ENCODE peak calls at places on chromosome 10, in nine cellular contexts. J is CD4-positive, CD25-positive, alpha-beta regulatory T cell; I is IMR-90; L is SJSA1; T is tibial nerve; S is ascending aorta; Y is keratinocyte; C is prostate gland; H is body of pancreas. Q is an unnamed sample.
A peak's percentile ranks its signal among the peaks of the same experiment; 100 is the strongest.

GRCh38 chr10:4301296-4301695 is 516.3 kb upstream of the KLF6 start:
- DNase-seq in Y (no peak), T (no peak), I (no peak), H (no peak), S (no peak), C (no peak), J (no peak), L (no peak), Q (no peak)

GRCh38 chr10:77501152-77501845 is 136.3 kb downstream of the KCNMA1 start:
- DNase-seq in Y (peak; percentile 55), L (peak; percentile 93), S (no peak), H (no peak), J (no peak), T (no peak), I (peak; percentile 93), C (no peak), Q (no peak)

GRCh38 chr10:61024801-61025201 is 80.8 kb upstream of the RHOBTB1 start:
- DNase-seq in T (no peak), Y (no peak), L (no peak), J (no peak), C (no peak), H (no peak), I (peak; percentile 16), S (no peak), Q (no peak)

GRCh38 chr10:34830527-34830926 is 15.4 kb upstream of the PARD3 start:
- DNase-seq in T (no peak), I (no peak), Y (no peak), H (no peak), J (no peak), C (no peak), S (no peak), L (no peak), Q (no peak)

GRCh38 chr10:35306852-35307251 is 29.5 kb upstream of the CCNY start:
- DNase-seq in J (no peak), Y (peak; percentile 93), C (peak; percentile 29), T (no peak), H (peak; percentile 45), I (peak; percentile 50), S (no peak), L (peak; percentile 37), Q (no peak)

GRCh38 chr10:71338728-71339495 is 19.9 kb downstream of the SLC29A3 start:
- DNase-seq in T (no peak), H (no peak), Y (no peak), S (no peak), J (no peak), L (no peak), I (no peak), C (no peak), Q (no peak)

GRCh38 chr10:109374215-109374614 is 549.1 kb downstream of the XPNPEP1 start:
- DNase-seq in C (no peak), I (peak; percentile 78), S (no peak), H (no peak), J (no peak), Y (no peak), L (no peak), T (no peak), Q (no peak)

GRCh38 chr10:113524539-113525490 is 28.0 kb upstream of the HABP2 start:
- DNase-seq in S (no peak), H (no peak), I (no peak), J (no peak), Y (no peak), L (peak; percentile 26), T (no peak), C (no peak), Q (no peak)

GRCh38 chr10:107417446-107417845 is 252.9 kb upstream of the SORCS1 start:
- DNase-seq in S (no peak), Y (no peak), C (no peak), L (no peak), I (peak; percentile 1), J (no peak), H (no peak), T (no peak), Q (no peak)

GRCh38 chr10:107415446-107415845 is 250.9 kb upstream of the SORCS1 start:
- DNase-seq in I (no peak), T (no peak), J (no peak), H (no peak), Y (no peak), S (no peak), L (no peak), C (no peak), Q (no peak)

GRCh38 chr10:107423903-107424302 is 259.4 kb upstream of the SORCS1 start:
- DNase-seq in C (no peak), S (no peak), J (no peak), I (no peak), L (no peak), T (no peak), H (no peak), Y (no peak), Q (no peak)

GRCh38 chr10:107413971-107414370 is 249.5 kb upstream of the SORCS1 start:
- DNase-seq in Y (no peak), J (no peak), I (no peak), T (no peak), L (no peak), C (no peak), S (no peak), H (no peak), Q (no peak)

DNA sequence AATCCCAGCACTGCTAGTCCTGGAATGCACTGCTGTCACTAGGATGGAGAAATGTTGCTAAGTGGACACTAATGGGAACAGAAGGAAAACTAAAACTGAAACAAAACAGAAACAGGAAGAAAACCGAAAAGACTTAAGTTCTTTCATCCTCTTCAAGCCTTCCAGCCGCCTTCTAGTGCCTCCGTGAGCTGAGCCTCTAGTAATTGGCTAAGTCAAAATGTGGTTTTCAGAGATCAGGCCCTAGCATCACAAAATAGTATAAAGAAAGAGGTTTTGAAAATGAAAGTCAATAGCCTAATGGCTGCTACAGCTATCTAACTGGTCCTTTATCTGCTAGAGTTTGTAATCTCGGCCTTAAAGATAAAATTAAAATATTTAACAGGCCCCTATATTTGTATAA is 253.9 kb upstream of the SORCS1 start:
- DNase-seq in L (no peak), J (no peak), T (no peak), H (no peak), S (no peak), Y (no peak), I (no peak), C (no peak), Q (no peak)
- H3K9me3 ChIP-seq in L (no peaks in the 10 kb centered on the region), J (no peaks in the 10 kb centered on the region), T (no peaks in the 10 kb centered on the region), H (no peaks in the 10 kb centered on the region), S (no peaks in the 10 kb centered on the region), Y (no peaks in the 10 kb centered on the region), I (no peaks in the 10 kb centered on the region), C (no peaks in the 10 kb centered on the region), Q (no peaks in the 10 kb centered on the region)

GRCh38 chr10:124615259-124615658 is 128.9 kb downstream of the FAM53B start:
- DNase-seq in T (no peak), Y (no peak), H (no peak), S (no peak), J (no peak), C (no peak), I (no peak), L (no peak), Q (no peak)

GRCh38 chr10:124612611-124613498 is 131.3 kb downstream of the FAM53B start:
- DNase-seq in H (no peak), Y (no peak), J (peak; percentile 21), L (no peak), I (peak; percentile 15), T (no peak), S (no peak), C (no peak), Q (no peak)

GRCh38 chr10:124609698-124610097 is 134.5 kb downstream of the FAM53B start:
- DNase-seq in J (no peak), I (no peak), Y (no peak), S (no peak), L (no peak), C (no peak), H (no peak), T (no peak), Q (no peak)

GRCh38 chr10:124614003-124614659 is 130.0 kb downstream of the FAM53B start:
- DNase-seq in T (no peak), I (no peak), S (no peak), C (no peak), H (no peak), L (no peak), Y (no peak), J (no peak), Q (no peak)

GRCh38 chr10:124611738-124612137 is 132.4 kb downstream of the FAM53B start:
- DNase-seq in T (no peak), S (no peak), Y (no peak), J (peak; percentile 41), L (no peak), C (no peak), I (no peak), H (no peak), Q (no peak)
- H3K4me3 ChIP-seq in T (no peak overlapping the region), S (no peak overlapping the region), Y (no peak overlapping the region), J (no peak overlapping the region), L (no peak overlapping the region), C (no peak overlapping the region), I (no peak overlapping the region), H (no peak overlapping the region), Q (no peak overlapping the region)

GRCh38 chr10:133039107-133039822 is 48.5 kb upstream of the ADGRA1 start:
- DNase-seq in I (no peak), T (no peak), H (no peak), L (no peak), Y (no peak), S (no peak), J (no peak), C (no peak), Q (no peak)
- H3K9me3 ChIP-seq in I (no peaks in the 10 kb centered on the region), T (no peaks in the 10 kb centered on the region), H (no peaks in the 10 kb centered on the region), L (no peaks in the 10 kb centered on the region), Y (no peaks in the 10 kb centered on the region), S (no peaks in the 10 kb centered on the region), J (no peaks in the 10 kb centered on the region), C (no peaks in the 10 kb centered on the region), Q (no peaks in the 10 kb centered on the region)

GRCh38 chr10:52570490-52570889 is 202.1 kb downstream of the MBL2 start:
- DNase-seq in J (no peak), Y (no peak), S (no peak), I (no peak), T (no peak), C (no peak), L (no peak), H (no peak), Q (no peak)

GRCh38 chr10:52563361-52563760 is 209.2 kb downstream of the MBL2 start:
- DNase-seq in L (no peak), Y (no peak), J (no peak), T (no peak), I (peak; percentile 11), S (no peak), H (no peak), C (no peak), Q (no peak)

GRCh38 chr10:52567247-52567580 is 205.4 kb downstream of the MBL2 start:
- DNase-seq in I (no peak), T (no peak), H (no peak), L (no peak), Y (no peak), S (no peak), C (no peak), J (no peak), Q (no peak)

GRCh38 chr10:52568309-52568708 is 204.3 kb downstream of the MBL2 start:
- DNase-seq in H (no peak), J (no peak), L (no peak), Y (no peak), C (no peak), T (no peak), S (no peak), I (peak; percentile 37), Q (no peak)

DNA sequence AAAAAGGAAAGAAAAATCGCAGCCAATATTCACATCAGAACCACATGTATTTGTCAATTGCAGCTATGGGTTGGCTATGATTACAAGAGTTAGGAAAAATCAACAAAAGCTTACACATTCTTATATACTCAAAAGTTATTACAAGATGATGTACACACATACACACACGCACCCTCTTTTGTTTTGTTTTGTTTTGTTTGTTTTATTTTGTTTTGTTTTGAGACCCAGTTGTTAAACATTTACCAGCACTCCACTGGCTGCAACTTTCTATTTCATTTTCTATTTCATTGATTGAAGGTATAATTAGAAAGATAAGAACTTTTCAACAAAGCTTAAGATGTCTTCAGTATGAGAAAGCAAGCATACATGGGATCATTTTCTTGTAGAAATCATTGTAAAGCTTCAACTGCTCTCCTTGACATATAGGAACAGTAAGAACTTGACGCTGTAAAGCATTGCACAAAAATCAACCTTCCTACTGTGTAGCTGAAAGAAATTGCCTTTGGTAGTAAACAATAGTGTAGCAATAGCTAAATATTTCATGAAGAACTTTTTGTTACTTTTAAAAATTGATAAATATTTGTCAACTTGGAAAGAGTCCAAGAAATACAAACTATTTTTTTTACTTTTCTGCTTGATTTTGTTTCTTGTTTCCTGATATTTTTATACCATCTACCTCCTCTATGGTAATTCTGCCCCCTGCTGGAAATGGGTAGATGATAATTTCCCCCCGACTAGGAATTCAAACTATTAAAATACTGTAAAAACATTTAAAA is 205.9 kb downstream of the MBL2 start:
- DNase-seq in I (peak; percentile 69), C (no peak), Y (no peak), L (peak; percentile 45), H (no peak), J (no peak), T (no peak), S (no peak), Q (no peak)
- H3K4me3 ChIP-seq in I (no peak overlapping the region), C (no peak overlapping the region), Y (no peak overlapping the region), L (no peak overlapping the region), H (no peak overlapping the region), J (no peak overlapping the region), T (no peak overlapping the region), S (no peak overlapping the region), Q (no peak overlapping the region)

Q was measured in esophagus muscularis mucosa.